ENCODE peak calls at places on chromosome 22, in nine cellular contexts. Y, K, I, Z, R, N, D, U and W are unnamed samples.
A peak's percentile ranks its signal among the peaks of the same experiment; 100 is the strongest.

GRCh38 chr22:23054531-23055257 is 15.6 kb upstream of the GNAZ start:
- DNase-seq in K (no peak), Z (no peak), D (no peak), N (no peak), U (no peak), I (no peak), Y (no peak), R (no peak), W (no peak)

GRCh38 chr22:30763815-30764686 is 69.4 kb downstream of the OSBP2 start:
- DNase-seq in Y (no peak), Z (peak; percentile 75), R (peak; percentile 37), U (peak; percentile 45), D (no peak), N (peak; percentile 34), I (peak; percentile 21), K (no peak), W (peak; percentile 83)

GRCh38 chr22:50083462-50084081 is 1.7 kb downstream of the MLC1 start:
- DNase-seq in N (no peak), U (no peak), Z (no peak), R (no peak), I (no peak), Y (no peak), D (no peak), K (no peak), W (no peak)

GRCh38 chr22:35138521-35138920 is 72.6 kb downstream of the ISX start:
- DNase-seq in I (no peak), D (no peak), Z (no peak), R (no peak), Y (no peak), U (no peak), N (no peak), K (no peak), W (no peak)

GRCh38 chr22:25760294-25760693 is 18.3 kb downstream of the MYO18B start:
- DNase-seq in I (no peak), K (no peak), Y (no peak), N (no peak), R (no peak), Z (no peak), D (no peak), U (no peak), W (no peak)

GRCh38 chr22:39146256-39147101 is 6.0 kb downstream of the CBX7 start:
- DNase-seq in U (no peak), N (no peak), Y (no peak), I (no peak), R (no peak), D (no peak), Z (no peak), K (no peak), W (no peak)

GRCh38 chr22:44938886-44939285 is 70.9 kb downstream of the PHF21B start:
- DNase-seq in K (no peak), Y (no peak), D (no peak), R (no peak), Z (no peak), I (no peak), N (no peak), U (no peak), W (no peak)

GRCh38 chr22:39967103-39967829 is 7.1 kb downstream of the TMA7B start:
- DNase-seq in N (no peak), R (no peak), Y (no peak), Z (no peak), U (no peak), K (no peak), I (no peak), D (no peak), W (peak; percentile 50)

GRCh38 chr22:24827305-24827704 is 21.3 kb downstream of the SGSM1 start:
- DNase-seq in Z (no peak), U (peak; percentile 88), D (no peak), Y (no peak), I (no peak), K (no peak), R (no peak), N (no peak), W (no peak)

GRCh38 chr22:19723165-19723989 is at the start of gene GP1BB:
- DNase-seq in U (no peak), K (peak; percentile 79), Z (no peak), R (no peak), I (no peak), Y (no peak), D (no peak), N (no peak), W (no peak)

GRCh38 chr22:25898707-25899365 is 156.8 kb downstream of the MYO18B start:
- DNase-seq in Y (no peak), N (no peak), U (no peak), D (no peak), I (no peak), Z (peak; percentile 23), R (no peak), K (no peak), W (no peak)

GRCh38 chr22:46138058-46138797 is 12.1 kb upstream of the PPARA start:
- DNase-seq in Y (no peak), R (no peak), I (peak; percentile 15), K (peak; percentile 55), U (no peak), D (no peak), N (no peak), Z (no peak), W (no peak)

GRCh38 chr22:49613871-49614270 is 213.8 kb downstream of the BRD1 start:
- DNase-seq in Y (no peak), Z (no peak), D (no peak), R (no peak), K (peak; percentile 53), I (no peak), U (no peak), N (no peak), W (no peak)

GRCh38 chr22:35380013-35380412 is 883 bp upstream of the HMOX1 start:
- DNase-seq in U (no peak), R (no peak), K (no peak), Y (no peak), D (no peak), I (no peak), Z (no peak), N (no peak), W (peak; percentile 78)

GRCh38 chr22:23398701-23399366 is 181.3 kb downstream of the IGLL1 start:
- DNase-seq in R (no peak), U (no peak), I (no peak), D (no peak), Y (no peak), K (no peak), N (no peak), Z (no peak), W (no peak)

GRCh38 chr22:44957267-44957905 is 52.4 kb downstream of the PHF21B start:
- DNase-seq in D (no peak), Y (no peak), U (no peak), R (no peak), K (no peak), Z (no peak), N (no peak), I (no peak), W (no peak)

GRCh38 chr22:29581799-29582198 is 886 bp upstream of the NIPSNAP1 start:
- DNase-seq in K (no peak), D (no peak), R (no peak), I (no peak), Y (no peak), Z (no peak), N (no peak), U (peak; percentile 61), W (no peak)

GRCh38 chr22:50009251-50009650 is 3.3 kb downstream of the IL17REL start:
- DNase-seq in Y (no peak), D (no peak), Z (no peak), I (no peak), K (peak; percentile 57), U (no peak), R (no peak), N (no peak), W (no peak)

GRCh38 chr22:30178180-30179126 is 68.1 kb downstream of the LIF start:
- DNase-seq in K (no peak), U (no peak), R (peak; percentile 38), N (peak; percentile 10), Z (peak; percentile 12), D (no peak), I (no peak), Y (peak; percentile 59), W (no peak)

GRCh38 chr22:42385691-42386090 is 46.5 kb downstream of the NFAM1 start:
- DNase-seq in Y (no peak), K (peak; percentile 30), R (no peak), D (no peak), N (no peak), I (no peak), U (no peak), Z (no peak), W (no peak)

GRCh38 chr22:46219650-46220049 is 30.4 kb downstream of the CDPF1 start:
- DNase-seq in D (no peak), N (no peak), Z (no peak), R (no peak), I (no peak), U (peak; percentile 61), K (no peak), Y (no peak), W (no peak)

GRCh38 chr22:30036656-30037055 is 43.6 kb upstream of the HORMAD2 start:
- DNase-seq in U (no peak), Z (peak; percentile 50), N (no peak), K (no peak), R (no peak), D (no peak), I (no peak), Y (no peak), W (peak; percentile 49)

GRCh38 chr22:36442506-36443197 is 38.8 kb downstream of the TXN2 start:
- DNase-seq in U (peak; percentile 29), I (no peak), D (no peak), R (no peak), Y (no peak), N (no peak), K (no peak), Z (no peak), W (no peak)

GRCh38 chr22:26981520-26981919 is 324.1 kb downstream of the MIAT start:
- DNase-seq in N (no peak), Z (no peak), K (no peak), D (no peak), Y (no peak), I (peak; percentile 16), R (no peak), U (no peak), W (no peak)

GRCh38 chr22:40183029-40183581 is 5.4 kb downstream of the TNRC6B start:
- DNase-seq in N (no peak), Y (no peak), I (no peak), Z (peak; percentile 81), D (no peak), R (no peak), K (no peak), U (no peak), W (peak; percentile 83)

GRCh38 chr22:31451709-31452571 is 37.7 kb downstream of the EIF4ENIF1 start:
- DNase-seq in N (no peak), U (no peak), I (no peak), R (no peak), Z (peak; percentile 49), K (no peak), D (no peak), Y (no peak), W (peak; percentile 64)

GRCh38 chr22:24703101-24703500 is 71.4 kb downstream of the PIWIL3 start:
- DNase-seq in Y (no peak), D (no peak), K (peak; percentile 75), U (peak; percentile 59), I (peak; percentile 22), Z (no peak), N (no peak), R (no peak), W (peak; percentile 27)

GRCh38 chr22:48226026-48227013 is 1463.9 kb downstream of the TBC1D22A start:
- DNase-seq in I (no peak), K (no peak), U (no peak), N (no peak), D (no peak), Y (no peak), R (no peak), Z (no peak), W (no peak)

GRCh38 chr22:35612903-35613302 is 4.2 kb downstream of the MB start:
- DNase-seq in K (no peak), U (no peak), I (no peak), R (no peak), Z (no peak), D (no peak), Y (no peak), N (no peak), W (no peak)

GRCh38 chr22:25853902-25854301 is 111.9 kb downstream of the MYO18B start:
- DNase-seq in I (no peak), U (no peak), K (no peak), N (no peak), Z (peak; percentile 60), Y (no peak), R (no peak), D (no peak), W (no peak)

GRCh38 chr22:27815826-27816530 is 14.4 kb upstream of the MN1 start:
- DNase-seq in Y (no peak), N (no peak), U (no peak), D (no peak), R (no peak), I (no peak), K (no peak), Z (no peak), W (no peak)